ENCODE peak calls at places on chromosomes 6 and 20, in ten cellular contexts. M is GM23338, X is H1, N is endothelial cell of umbilical vein, D is stomach, S is prostate gland, C is spleen, A is suprapubic skin, K is sigmoid colon, Z is breast epithelium. E is an unnamed sample.

GRCh38 chr6:109821494-109821893 is 130.4 kb downstream of the FIG4 start:
- DNase-seq in K (no peak), Z (no peak), D (no peak), N (no peak), A (no peak), S (no peak), C (no peak), X (no peak), M (no peak), E (no peak)

GRCh38 chr20:36808317-36809257 is 35.0 kb upstream of the DSN1 start:
- DNase-seq in A (peak; percentile 79), M (peak; percentile 84), N (peak; percentile 36), K (peak; percentile 79), C (peak; percentile 92), D (peak; percentile 70), S (no peak), X (peak; percentile 29), Z (no peak), E (no peak)

GRCh38 chr6:46651766-46652165 is 852 bp downstream of the CYP39A1 start:
- DNase-seq in K (no peak), X (no peak), D (no peak), C (no peak), N (no peak), S (no peak), M (no peak), Z (no peak), A (no peak), E (no peak)

GRCh38 chr6:45775026-45775697 is 240.5 kb downstream of the CLIC5 start:
- DNase-seq in N (no peak), X (no peak), K (no peak), D (no peak), C (no peak), M (no peak), A (no peak), S (no peak), Z (no peak), E (no peak)

GRCh38 chr20:63027425-63028389 is 20.9 kb upstream of the BHLHE23 start:
- DNase-seq in D (no peak), S (no peak), A (peak; percentile 32), K (no peak), M (peak; percentile 83), X (no peak), Z (no peak), C (peak; percentile 68), N (no peak), E (no peak)

GRCh38 chr20:58150772-58151171 is 77.7 kb downstream of the ANKRD60 start:
- DNase-seq in A (no peak), Z (no peak), K (no peak), C (no peak), X (peak; percentile 33), D (no peak), S (peak; percentile 65), M (peak; percentile 95), N (no peak), E (no peak)

GRCh38 chr20:22795455-22795854 is 211.1 kb upstream of the FOXA2 start:
- DNase-seq in X (no peak), D (no peak), N (no peak), M (no peak), S (no peak), K (no peak), A (no peak), C (no peak), Z (no peak), E (no peak)

GRCh38 chr6:52362443-52363221 is 681 bp downstream of the PAQR8 start:
- DNase-seq in D (peak; percentile 37), Z (no peak), N (peak; percentile 18), M (peak; percentile 77), C (peak; percentile 91), X (no peak), A (peak; percentile 75), K (peak; percentile 65), S (no peak), E (no peak)

GRCh38 chr6:26344658-26345057 is 20.3 kb upstream of the BTN3A2 start:
- DNase-seq in S (no peak), K (no peak), C (no peak), N (no peak), Z (no peak), M (no peak), D (no peak), X (no peak), A (no peak), E (no peak)

GRCh38 chr20:24863356-24863755 is 85.7 kb upstream of the CST7 start:
- DNase-seq in X (no peak), M (no peak), S (no peak), D (no peak), A (no peak), K (no peak), C (no peak), Z (no peak), N (no peak), E (no peak)

GRCh38 chr6:150456466-150456865 is 87.7 kb downstream of the IYD start:
- DNase-seq in X (no peak), M (no peak), C (no peak), D (no peak), A (no peak), N (no peak), Z (no peak), K (no peak), S (no peak), E (no peak)

GRCh38 chr6:139490482-139490881 is 116.0 kb upstream of the CITED2 start:
- DNase-seq in C (no peak), K (no peak), Z (no peak), A (no peak), M (no peak), N (peak; percentile 16), S (no peak), X (no peak), D (peak; percentile 37), E (no peak)
- TF ChIP-seq POLR2AphosphoS5 in C (no peak), K (no peak), Z (no peak), A (no peak), M (no peak), N (no peak), S (no peak), X (no peak), D (no peak), E (no peak)

DNA sequence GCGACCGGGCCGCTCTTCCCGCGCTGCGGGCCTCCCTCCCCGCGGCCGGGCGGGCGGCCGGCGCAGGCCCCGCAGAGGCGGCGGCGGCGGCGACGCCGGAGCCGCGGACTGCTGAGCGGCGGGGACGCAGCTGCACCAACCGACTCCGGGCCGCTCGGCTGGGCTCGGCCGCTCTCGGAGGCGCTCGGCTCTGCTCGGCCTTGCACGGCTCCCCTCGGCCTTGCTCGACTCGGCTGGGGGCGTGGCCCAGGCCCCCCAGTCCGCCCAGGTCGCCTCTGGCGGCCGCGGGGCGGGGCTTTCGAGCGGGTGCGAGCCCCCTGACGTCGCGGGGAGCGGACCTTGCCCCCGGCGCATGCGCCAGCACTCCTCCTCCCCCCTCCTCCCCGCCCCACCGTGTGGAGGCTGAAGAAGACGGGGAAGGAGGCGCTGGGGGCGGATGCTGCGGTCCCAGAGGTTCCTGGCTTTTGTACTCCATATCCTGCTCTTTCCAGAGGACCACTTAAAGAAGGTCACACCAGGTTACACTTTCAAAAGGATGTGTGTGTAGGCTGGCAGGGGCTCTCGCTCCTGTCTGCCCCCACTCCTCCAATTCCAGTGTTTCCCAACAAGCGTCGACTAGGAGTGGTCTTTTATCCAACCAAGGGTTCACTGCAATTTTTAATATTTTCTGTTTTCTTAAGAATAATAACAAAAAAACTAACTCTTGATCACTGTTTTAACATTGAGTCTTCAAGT is at the start of gene ZHX3:
- DNase-seq in X (peak; percentile 91), Z (peak; percentile 91), D (peak; percentile 97), M (peak; percentile 97), C (peak; percentile 99), N (peak; percentile 97), K (peak; percentile 99), S (peak; percentile 92), A (peak; percentile 97), E (peak; percentile 26)
- H3K4me3 ChIP-seq in X (peak within 1 kb of the TSS; percentile 83), Z (peak within 1 kb of the TSS; percentile 81), D (peak within 1 kb of the TSS; percentile 86), M (peak within 1 kb of the TSS; percentile 88), C (peak within 1 kb of the TSS; percentile 86), N (peak within 1 kb of the TSS; percentile 79), K (peak within 1 kb of the TSS; percentile 79), S (peak within 1 kb of the TSS; percentile 66), A (peak within 1 kb of the TSS; percentile 76), E (peak within 1 kb of the TSS; percentile 89)

DNA sequence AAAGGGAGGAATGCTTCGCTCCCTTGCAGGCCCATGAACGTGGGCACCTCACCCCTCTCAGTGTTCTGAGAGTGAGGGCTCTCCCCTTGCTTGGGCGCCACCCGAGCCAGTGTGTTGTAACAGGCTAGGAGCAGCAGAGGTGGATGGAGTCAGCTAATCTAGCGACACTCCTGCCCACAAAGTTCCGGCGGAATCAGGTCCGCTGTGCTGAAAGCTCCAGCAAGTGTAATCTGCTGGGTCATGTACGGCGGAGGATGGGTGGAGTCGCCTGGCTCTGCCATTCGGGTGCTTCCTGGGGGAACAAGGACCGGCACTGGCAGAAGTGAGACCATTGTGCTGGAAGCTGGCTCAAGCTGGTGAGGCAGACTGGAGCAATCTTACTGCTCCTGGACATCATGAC is 1310.1 kb downstream of the EPHA7 start:
- DNase-seq in C (peak; percentile 61), N (no peak), S (no peak), X (no peak), M (no peak), D (no peak), A (no peak), Z (no peak), K (no peak), E (no peak)
- H3K27ac ChIP-seq in C (no peak overlapping the region), N (no peak overlapping the region), S (no peak overlapping the region), X (no peak overlapping the region), M (no peak overlapping the region), D (no peak overlapping the region), A (no peak overlapping the region), Z (no peak overlapping the region), K (no peak overlapping the region), E (no peak overlapping the region)

GRCh38 chr6:122779672-122780066 is at the start of gene FABP7:
- DNase-seq in Z (no peak), A (no peak), X (no peak), D (no peak), K (no peak), S (no peak), C (no peak), N (no peak), M (no peak), E (no peak)

GRCh38 chr6:122780114-122780513 is 598 bp downstream of the FABP7 start:
- DNase-seq in N (no peak), S (no peak), D (no peak), M (no peak), A (no peak), X (no peak), Z (no peak), K (no peak), C (no peak), E (no peak)

GRCh38 chr6:122778961-122779671 is 400 bp upstream of the FABP7 start:
- DNase-seq in Z (no peak), A (no peak), D (no peak), M (peak; percentile 82), K (no peak), N (no peak), C (no peak), X (no peak), S (no peak), E (no peak)

GRCh38 chr6:122783401-122783800 is 3.9 kb downstream of the FABP7 start:
- DNase-seq in S (no peak), C (no peak), A (no peak), D (no peak), M (no peak), N (no peak), Z (no peak), X (no peak), K (no peak), E (no peak)

DNA sequence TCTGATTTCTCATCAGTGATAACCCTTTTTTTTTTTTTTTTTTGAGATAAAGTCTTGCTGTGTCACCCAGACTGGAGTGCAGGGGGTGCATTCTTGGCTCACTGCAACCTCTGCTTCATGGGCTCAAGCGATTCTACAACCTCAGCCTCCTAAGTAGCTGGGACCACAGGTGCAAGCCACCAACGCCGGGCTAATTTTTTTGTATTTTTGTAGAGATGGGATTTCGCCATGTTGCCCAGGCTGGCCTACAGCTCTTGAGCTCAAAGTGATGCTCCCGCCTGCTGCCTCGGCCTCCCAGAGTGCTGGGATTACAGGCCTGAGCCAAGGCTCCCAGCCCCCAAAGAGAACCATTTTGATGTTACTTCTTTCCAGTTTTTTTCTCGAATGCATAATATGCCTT is 2.2 kb downstream of the FABP7 start:
- DNase-seq in D (no peak), S (no peak), X (no peak), N (no peak), Z (no peak), K (no peak), C (no peak), M (no peak), A (no peak), E (no peak)
- TF ChIP-seq POLR2AphosphoS5 in D (no peak), S (no peak), X (no peak), N (no peak), Z (no peak), K (no peak), C (no peak), M (no peak), A (no peak), E (no peak)

E was measured in SK-N-MC.